ENCODE peak calls at places on chromosomes 12 and 14, in seven cellular contexts. J is SJCRH30; X is effector memory CD4-positive, alpha-beta T cell; G is K562; C is left ventricle myocardium inferior; M is spleen; Z is lung. H is an unnamed sample.

GRCh38 chr14:44742202-44742601 is 219.5 kb downstream of the KLHL28 start:
- DNase-seq in J (no peak), X (no peak), G (no peak), C (no peak), M (no peak), Z (no peak), H (no peak)

GRCh38 chr14:90755661-90756304 is 60.4 kb downstream of the TTC7B start:
- DNase-seq in J (no peak), X (no peak), G (no peak), C (no peak), M (no peak), Z (no peak), H (no peak)

GRCh38 chr12:132429932-132430643 is 59.9 kb upstream of the FBRSL1 start:
- DNase-seq in J (peak; percentile 95), X (peak; percentile 24), G (peak; percentile 80), C (no peak), M (peak; percentile 95), Z (no peak), H (no peak)

GRCh38 chr12:93378373-93379310 is 917 bp downstream of the NUDT4 start:
- DNase-seq in J (peak; percentile 68), X (peak; percentile 26), G (peak; percentile 60), C (peak; percentile 31), M (peak; percentile 87), Z (peak; percentile 51), H (no peak)

GRCh38 chr14:103623883-103624482 is 5.0 kb upstream of the KLC1 start:
- DNase-seq in J (peak; percentile 94), X (no peak), G (no peak), C (peak; percentile 62), M (peak; percentile 76), Z (peak; percentile 76), H (no peak)

GRCh38 chr12:52079576-52080402 is at the start of gene SMIM41:
- DNase-seq in J (no peak), X (no peak), G (peak; percentile 35), C (no peak), M (no peak), Z (no peak), H (no peak)

GRCh38 chr12:43969882-43970281 is 134.0 kb downstream of the TMEM117 start:
- DNase-seq in J (no peak), X (no peak), G (no peak), C (no peak), M (no peak), Z (no peak), H (no peak)

GRCh38 chr14:75283162-75283883 is 4.7 kb downstream of the FOS start:
- DNase-seq in J (no peak), X (peak; percentile 62), G (peak; percentile 15), C (no peak), M (peak; percentile 76), Z (no peak), H (no peak)

GRCh38 chr12:20493924-20494323 is 125.6 kb downstream of the PDE3A start:
- DNase-seq in J (no peak), X (no peak), G (no peak), C (no peak), M (no peak), Z (no peak), H (no peak)

GRCh38 chr12:130076752-130077151 is 85.5 kb upstream of the FZD10 start:
- DNase-seq in J (no peak), X (no peak), G (no peak), C (no peak), M (no peak), Z (no peak), H (no peak)

GRCh38 chr14:54207075-54207474 is 189.7 kb upstream of the CDKN3 start:
- DNase-seq in J (no peak), X (no peak), G (no peak), C (no peak), M (no peak), Z (no peak), H (no peak)

GRCh38 chr12:80107221-80107620 is 7.9 kb downstream of the OTOGL start:
- DNase-seq in J (no peak), X (no peak), G (no peak), C (no peak), M (no peak), Z (no peak), H (no peak)

GRCh38 chr12:131075611-131076010 is 121.9 kb downstream of the ADGRD1 start:
- DNase-seq in J (no peak), X (no peak), G (no peak), C (peak; percentile 10), M (no peak), Z (no peak), H (no peak)

GRCh38 chr12:112350593-112351592 is 31.3 kb downstream of the HECTD4 start:
- DNase-seq in J (no peak), X (no peak), G (peak; percentile 96), C (no peak), M (no peak), Z (no peak), H (no peak)

GRCh38 chr12:92304335-92305066 is 158.9 kb upstream of the BTG1 start:
- DNase-seq in J (no peak), X (no peak), G (no peak), C (no peak), M (no peak), Z (no peak), H (no peak)

GRCh38 chr12:4056910-4057845 is 184.0 kb upstream of the PARP11 start:
- DNase-seq in J (peak; percentile 63), X (no peak), G (no peak), C (no peak), M (no peak), Z (no peak), H (no peak)

GRCh38 chr12:4054643-4055042 is 181.4 kb upstream of the PARP11 start:
- DNase-seq in J (no peak), X (no peak), G (no peak), C (no peak), M (no peak), Z (no peak), H (no peak)

GRCh38 chr12:4064008-4064407 is 190.8 kb upstream of the PARP11 start:
- DNase-seq in J (no peak), X (no peak), G (no peak), C (no peak), M (no peak), Z (no peak), H (no peak)

GRCh38 chr12:4059891-4060290 is 186.7 kb upstream of the PARP11 start:
- DNase-seq in J (no peak), X (no peak), G (no peak), C (no peak), M (no peak), Z (no peak), H (no peak)
- H3K4me1 ChIP-seq in J (peaks cover 3% of the 10 kb centered on the region), X (no peaks in the 10 kb centered on the region), G (no peaks in the 10 kb centered on the region), C (no peaks in the 10 kb centered on the region), M (no peaks in the 10 kb centered on the region), Z (no peaks in the 10 kb centered on the region), H (no peaks in the 10 kb centered on the region)

GRCh38 chr14:95522556-95522955 is 6.1 kb upstream of the SYNE3 start:
- DNase-seq in J (no peak), X (no peak), G (no peak), C (no peak), M (no peak), Z (no peak), H (no peak)
- H3K4me1 ChIP-seq in J (peaks cover 8% of the 10 kb centered on the region), X (peaks cover 75% of the 10 kb centered on the region), G (peaks cover 51% of the 10 kb centered on the region), C (peaks cover 86% of the 10 kb centered on the region), M (peaks cover 63% of the 10 kb centered on the region), Z (peaks cover 20% of the 10 kb centered on the region), H (peaks cover 74% of the 10 kb centered on the region)

GRCh38 chr12:105939181-105939721 is 199.5 kb downstream of the NUAK1 start:
- DNase-seq in J (no peak), X (no peak), G (no peak), C (no peak), M (no peak), Z (no peak), H (no peak)

GRCh38 chr12:105935106-105935505 is 203.6 kb downstream of the NUAK1 start:
- DNase-seq in J (peak; percentile 22), X (no peak), G (no peak), C (no peak), M (no peak), Z (no peak), H (no peak)

GRCh38 chr12:105933671-105934665 is 204.8 kb downstream of the NUAK1 start:
- DNase-seq in J (peak; percentile 37), X (no peak), G (no peak), C (no peak), M (no peak), Z (peak; percentile 35), H (peak; percentile 85)

GRCh38 chr12:105935981-105936380 is 202.8 kb downstream of the NUAK1 start:
- DNase-seq in J (no peak), X (no peak), G (no peak), C (no peak), M (no peak), Z (no peak), H (no peak)

GRCh38 chr12:105936496-105936895 is 202.3 kb downstream of the NUAK1 start:
- DNase-seq in J (no peak), X (no peak), G (no peak), C (no peak), M (no peak), Z (no peak), H (no peak)
- H3K4me1 ChIP-seq in J (peaks cover 24% of the 10 kb centered on the region), X (no peaks in the 10 kb centered on the region), G (peaks cover 3% of the 10 kb centered on the region), C (peaks cover 14% of the 10 kb centered on the region), M (no peaks in the 10 kb centered on the region), Z (peaks cover 5% of the 10 kb centered on the region), H (peaks cover 43% of the 10 kb centered on the region)

GRCh38 chr12:115002434-115002833 is 318.5 kb upstream of the TBX3 start:
- DNase-seq in J (no peak), X (no peak), G (no peak), C (no peak), M (no peak), Z (no peak), H (no peak)

GRCh38 chr12:114998118-114998771 is 314.3 kb upstream of the TBX3 start:
- DNase-seq in J (no peak), X (no peak), G (no peak), C (no peak), M (no peak), Z (no peak), H (no peak)

GRCh38 chr12:114996382-114996781 is 312.4 kb upstream of the TBX3 start:
- DNase-seq in J (no peak), X (no peak), G (no peak), C (no peak), M (no peak), Z (no peak), H (no peak)

GRCh38 chr12:115001538-115001937 is 317.6 kb upstream of the TBX3 start:
- DNase-seq in J (no peak), X (no peak), G (no peak), C (no peak), M (no peak), Z (no peak), H (no peak)

GRCh38 chr12:115000038-115000437 is 316.1 kb upstream of the TBX3 start:
- DNase-seq in J (peak; percentile 11), X (no peak), G (no peak), C (no peak), M (no peak), Z (no peak), H (no peak)
- H3K4me1 ChIP-seq in J (no peaks in the 10 kb centered on the region), X (no peaks in the 10 kb centered on the region), G (no peaks in the 10 kb centered on the region), C (peaks cover 10% of the 10 kb centered on the region), M (no peaks in the 10 kb centered on the region), Z (no peaks in the 10 kb centered on the region), H (peaks cover 3% of the 10 kb centered on the region)

GRCh38 chr14:100905166-100905565 is 1.6 kb upstream of the RTL1 start:
- DNase-seq in J (peak; percentile 43), X (no peak), G (no peak), C (no peak), M (no peak), Z (no peak), H (no peak)
- H3K4me1 ChIP-seq in J (no peaks in the 10 kb centered on the region), X (no peaks in the 10 kb centered on the region), G (peaks cover 6% of the 10 kb centered on the region), C (peaks cover 10% of the 10 kb centered on the region), M (peaks cover 4% of the 10 kb centered on the region), Z (no peaks in the 10 kb centered on the region), H (no peaks in the 10 kb centered on the region)

H was measured in RWPE2.